ENCODE peak calls at places on chromosomes 7 and 10, in seven cellular contexts. Y is stimulated activated CD4-positive, alpha-beta T cell treated with anti-CD3 and anti-CD28 coated beads, Interleukin-2, amount 100 ng/mL, for 24 hours; G is AG09319; E is activated naive CD8-positive, alpha-beta T cell treated with anti-CD3 and anti-CD28 coated beads, Interleukin-2, amount 50 U/mL, for 24 hours; M is hepatocyte; I is left cardiac atrium; W is GM12865. T is an unnamed sample.

GRCh38 chr7:95749044-95749443 is 23.3 kb upstream of the DYNC1I1 start:
- DNase-seq in Y (no peak), G (no peak), E (no peak), M (no peak), I (no peak), W (no peak), T (no peak)

GRCh38 chr7:130352335-130353074 is 7.9 kb downstream of the CPA5 start:
- DNase-seq in Y (no peak), G (no peak), E (no peak), M (no peak), I (no peak), W (no peak), T (no peak)

GRCh38 chr10:60753152-60753551 is 25.1 kb upstream of the CDK1 start:
- DNase-seq in Y (no peak), G (no peak), E (no peak), M (no peak), I (no peak), W (no peak), T (no peak)

GRCh38 chr7:103811997-103812396 is 177.5 kb downstream of the RELN start:
- DNase-seq in Y (no peak), G (no peak), E (no peak), M (peak; percentile 20), I (no peak), W (peak; percentile 41), T (no peak)

GRCh38 chr10:50248598-50248997 is 2.7 kb downstream of the ASAH2 start:
- DNase-seq in Y (no peak), G (no peak), E (no peak), M (no peak), I (no peak), W (no peak), T (no peak)

GRCh38 chr10:92408017-92408361 is 117.0 kb downstream of the MARCHF5 start:
- DNase-seq in Y (no peak), G (no peak), E (no peak), M (no peak), I (no peak), W (no peak), T (no peak)

GRCh38 chr7:142420554-142421362 is 162.9 kb upstream of the PRSS58 start:
- DNase-seq in Y (no peak), G (no peak), E (no peak), M (peak; percentile 18), I (no peak), W (no peak), T (peak; percentile 19)

GRCh38 chr7:7563269-7563668 is 3.4 kb upstream of the MIOS start:
- DNase-seq in Y (no peak), G (no peak), E (no peak), M (no peak), I (no peak), W (no peak), T (no peak)

GRCh38 chr7:100483728-100484635 is at the start of gene NYAP1:
- DNase-seq in Y (peak; percentile 49), G (no peak), E (peak; percentile 41), M (peak; percentile 84), I (no peak), W (peak; percentile 63), T (peak; percentile 46)

GRCh38 chr7:91894781-91895480 is 14.4 kb upstream of the MTERF1 start:
- DNase-seq in Y (no peak), G (no peak), E (no peak), M (no peak), I (no peak), W (no peak), T (no peak)